ENCODE peak calls at places on chromosomes 2 and 18, in five cellular contexts. One of them, this sample, is unnamed.

GRCh38 chr2:204695506-204695905 is 150.2 kb downstream of the PARD3B start:
- DNase-seq in K562: no peak
- DNase-seq in A549: no peak
- DNase-seq in SK-N-SH: no peak
- DNase-seq in GM12878: no peak
- DNase-seq in this sample: peak

GRCh38 chr2:180125245-180125962 is 118.3 kb upstream of the CWC22 start:
- DNase-seq in K562: peak
- DNase-seq in A549: peak
- DNase-seq in SK-N-SH: peak
- DNase-seq in GM12878: peak
- DNase-seq in this sample: peak

GRCh38 chr2:229363126-229363814 is 92.2 kb upstream of the PID1 start:
- DNase-seq in K562: no peak
- DNase-seq in A549: no peak
- DNase-seq in SK-N-SH: no peak
- DNase-seq in GM12878: no peak
- DNase-seq in this sample: no peak

GRCh38 chr2:72129676-72130340 is 17.9 kb downstream of the CYP26B1 start:
- DNase-seq in K562: no peak
- DNase-seq in A549: no peak
- DNase-seq in SK-N-SH: peak
- DNase-seq in GM12878: no peak
- DNase-seq in this sample: no peak

GRCh38 chr2:214006601-214007000 is 404.3 kb upstream of the VWC2L start:
- DNase-seq in K562: no peak
- DNase-seq in A549: no peak
- DNase-seq in SK-N-SH: no peak
- DNase-seq in GM12878: no peak
- DNase-seq in this sample: peak

GRCh38 chr2:1591461-1591770 is 152.9 kb downstream of the PXDN start:
- DNase-seq in K562: no peak
- DNase-seq in A549: no peak
- DNase-seq in SK-N-SH: no peak
- DNase-seq in GM12878: no peak
- DNase-seq in this sample: no peak

GRCh38 chr2:54428401-54428800 is 27.7 kb upstream of the SPTBN1 start:
- DNase-seq in K562: no peak
- DNase-seq in A549: no peak
- DNase-seq in SK-N-SH: no peak
- DNase-seq in GM12878: no peak
- DNase-seq in this sample: no peak

GRCh38 chr2:220646424-220646823 is 925.7 kb downstream of the EPHA4 start:
- DNase-seq in K562: no peak
- DNase-seq in A549: no peak
- DNase-seq in SK-N-SH: no peak
- DNase-seq in GM12878: no peak
- DNase-seq in this sample: no peak

GRCh38 chr2:83238111-83238510 is 1221.0 kb downstream of the SUCLG1 start:
- DNase-seq in K562: no peak
- DNase-seq in A549: no peak
- DNase-seq in SK-N-SH: no peak
- DNase-seq in GM12878: no peak
- DNase-seq in this sample: no peak

GRCh38 chr2:233803994-233804393 is 25.9 kb downstream of the MROH2A start:
- DNase-seq in K562: no peak
- DNase-seq in A549: no peak
- DNase-seq in SK-N-SH: no peak
- DNase-seq in GM12878: no peak
- DNase-seq in this sample: no peak

GRCh38 chr2:102103992-102104871 is 38.3 kb upstream of the IL1R1 start:
- DNase-seq in K562: no peak
- DNase-seq in A549: no peak
- DNase-seq in SK-N-SH: no peak
- DNase-seq in GM12878: peak
- DNase-seq in this sample: peak

GRCh38 chr2:226906439-226906796 is 70.6 kb downstream of the RHBDD1 start:
- DNase-seq in K562: no peak
- DNase-seq in A549: no peak
- DNase-seq in SK-N-SH: no peak
- DNase-seq in GM12878: peak
- DNase-seq in this sample: no peak

GRCh38 chr2:1024981-1025380 is 74.3 kb downstream of the SNTG2 start:
- DNase-seq in K562: no peak
- DNase-seq in A549: no peak
- DNase-seq in SK-N-SH: no peak
- DNase-seq in GM12878: no peak
- DNase-seq in this sample: peak

GRCh38 chr2:1601064-1601405 is 143.3 kb downstream of the PXDN start:
- DNase-seq in K562: no peak
- DNase-seq in A549: no peak
- DNase-seq in SK-N-SH: no peak
- DNase-seq in GM12878: no peak
- DNase-seq in this sample: no peak

GRCh38 chr2:216406861-216407260 is 5.4 kb upstream of the SMARCAL1 start:
- DNase-seq in K562: no peak
- DNase-seq in A549: no peak
- DNase-seq in SK-N-SH: no peak
- DNase-seq in GM12878: no peak
- DNase-seq in this sample: no peak

GRCh38 chr2:207008105-207008990 is 69.0 kb downstream of the CPO start:
- DNase-seq in K562: no peak
- DNase-seq in A549: no peak
- DNase-seq in SK-N-SH: peak
- DNase-seq in GM12878: no peak
- DNase-seq in this sample: peak

GRCh38 chr18:53115876-53116585 is 776.0 kb downstream of the DCC start:
- DNase-seq in K562: no peak
- DNase-seq in A549: no peak
- DNase-seq in SK-N-SH: no peak
- DNase-seq in GM12878: no peak
- DNase-seq in this sample: no peak

GRCh38 chr18:76557026-76557575 is 62.1 kb upstream of the ZNF516 start:
- DNase-seq in K562: no peak
- DNase-seq in A549: no peak
- DNase-seq in SK-N-SH: no peak
- DNase-seq in GM12878: no peak
- DNase-seq in this sample: peak

GRCh38 chr2:235170536-235171510 is 219.0 kb downstream of the SH3BP4 start:
- DNase-seq in K562: no peak
- DNase-seq in A549: peak
- DNase-seq in SK-N-SH: peak
- DNase-seq in GM12878: no peak
- DNase-seq in this sample: peak

GRCh38 chr2:45777996-45778719 is 126.7 kb downstream of the PRKCE start:
- DNase-seq in K562: no peak
- DNase-seq in A549: no peak
- DNase-seq in SK-N-SH: no peak
- DNase-seq in GM12878: no peak
- DNase-seq in this sample: no peak

GRCh38 chr2:57760448-57760847 is 286.2 kb upstream of the VRK2 start:
- DNase-seq in K562: no peak
- DNase-seq in A549: no peak
- DNase-seq in SK-N-SH: no peak
- DNase-seq in GM12878: peak
- DNase-seq in this sample: no peak

GRCh38 chr2:233832869-233833812 is 21.2 kb downstream of the HJURP start:
- DNase-seq in K562: peak
- DNase-seq in A549: peak
- DNase-seq in SK-N-SH: peak
- DNase-seq in GM12878: no peak
- DNase-seq in this sample: peak

GRCh38 chr2:53463771-53464726 is 303.6 kb upstream of the CHAC2 start:
- DNase-seq in K562: no peak
- DNase-seq in A549: no peak
- DNase-seq in SK-N-SH: no peak
- DNase-seq in GM12878: no peak
- DNase-seq in this sample: no peak

GRCh38 chr2:171824086-171824485 is 70.0 kb downstream of the SLC25A12 start:
- DNase-seq in K562: no peak
- DNase-seq in A549: no peak
- DNase-seq in SK-N-SH: no peak
- DNase-seq in GM12878: no peak
- DNase-seq in this sample: peak

GRCh38 chr2:142944721-142945120 is 67.3 kb downstream of the KYNU start:
- DNase-seq in K562: no peak
- DNase-seq in A549: no peak
- DNase-seq in SK-N-SH: no peak
- DNase-seq in GM12878: no peak
- DNase-seq in this sample: peak

GRCh38 chr2:68560583-68560982 is 82.8 kb upstream of the PROKR1 start:
- DNase-seq in K562: no peak
- DNase-seq in A549: no peak
- DNase-seq in SK-N-SH: no peak
- DNase-seq in GM12878: no peak
- DNase-seq in this sample: no peak

GRCh38 chr2:63029058-63029457 is 21.6 kb upstream of the OTX1 start:
- DNase-seq in K562: no peak
- DNase-seq in A549: no peak
- DNase-seq in SK-N-SH: no peak
- DNase-seq in GM12878: no peak
- DNase-seq in this sample: peak

GRCh38 chr2:181978351-181979150 is 7.1 kb upstream of the PPP1R1C start:
- DNase-seq in K562: no peak
- DNase-seq in A549: no peak
- DNase-seq in SK-N-SH: no peak
- DNase-seq in GM12878: no peak
- DNase-seq in this sample: peak

DNA sequence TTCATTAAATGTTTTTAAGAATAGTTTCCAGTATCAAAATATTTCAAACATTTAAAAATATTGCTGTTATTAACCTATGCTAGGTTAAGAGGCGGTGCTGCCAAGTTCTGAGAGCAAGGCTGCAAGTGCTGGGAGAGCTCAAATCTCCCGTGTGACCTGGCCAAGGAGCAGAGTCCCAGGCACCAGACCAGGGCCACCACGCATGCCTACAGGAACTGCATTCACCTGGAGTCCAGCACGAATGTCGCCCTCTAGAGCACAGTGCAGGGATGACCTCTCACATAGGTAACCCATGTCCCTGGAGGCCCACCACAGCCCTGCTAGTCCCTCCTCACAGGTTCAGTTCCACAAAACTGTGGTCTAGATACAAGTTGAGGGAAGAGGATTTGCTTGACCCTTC is 120.4 kb upstream of the POU3F3 start:
- DNase-seq in K562: peak
- DNase-seq in A549: peak
- DNase-seq in SK-N-SH: peak
- DNase-seq in GM12878: no peak
- DNase-seq in this sample: no peak
- TF ChIP-seq RCOR1 in K562: no peak
- TF ChIP-seq RCOR1 in A549: no peak
- TF ChIP-seq RCOR1 in SK-N-SH: no peak
- TF ChIP-seq RCOR1 in GM12878: no peak
- TF ChIP-seq RCOR1 in this sample: no peak

GRCh38 chr2:111135910-111136297 is 15.2 kb downstream of the BCL2L11 start:
- DNase-seq in K562: peak
- DNase-seq in A549: peak
- DNase-seq in SK-N-SH: no peak
- DNase-seq in GM12878: no peak
- DNase-seq in this sample: peak
- TF ChIP-seq RCOR1 in K562: no peak
- TF ChIP-seq RCOR1 in A549: no peak
- TF ChIP-seq RCOR1 in SK-N-SH: no peak
- TF ChIP-seq RCOR1 in GM12878: no peak
- TF ChIP-seq RCOR1 in this sample: no peak

DNA sequence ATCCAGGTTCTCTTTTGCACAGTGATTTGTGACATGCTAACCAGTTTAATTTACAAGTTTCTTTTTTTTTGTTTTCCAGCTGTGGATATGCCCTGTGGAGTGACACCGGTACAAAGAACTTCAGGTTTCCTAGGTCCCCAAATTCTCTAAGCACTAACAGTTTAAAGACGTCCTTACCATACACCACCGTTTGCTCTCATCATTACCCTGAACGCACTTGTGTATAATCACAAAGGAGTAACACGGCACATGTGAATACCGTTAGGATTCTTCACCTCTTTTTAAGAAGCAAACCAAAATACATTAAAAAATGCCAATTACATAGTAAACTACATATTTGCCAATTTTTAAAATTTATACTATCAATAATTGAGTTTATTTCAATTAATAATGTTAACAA is 833 bp downstream of the LANCL1 start:
- DNase-seq in K562: no peak
- DNase-seq in A549: no peak
- DNase-seq in SK-N-SH: peak
- DNase-seq in GM12878: no peak
- DNase-seq in this sample: no peak
- TF ChIP-seq RCOR1 in K562: no peak
- TF ChIP-seq RCOR1 in A549: no peak
- TF ChIP-seq RCOR1 in SK-N-SH: no peak
- TF ChIP-seq RCOR1 in GM12878: no peak
- TF ChIP-seq RCOR1 in this sample: no peak

GRCh38 chr2:175203621-175204496 is 22.3 kb upstream of the ATP5MC3 start:
- DNase-seq in K562: peak
- DNase-seq in A549: peak
- DNase-seq in SK-N-SH: peak
- DNase-seq in GM12878: no peak
- DNase-seq in this sample: peak
- TF ChIP-seq RCOR1 in K562: no peak
- TF ChIP-seq RCOR1 in A549: no peak
- TF ChIP-seq RCOR1 in SK-N-SH: peak
- TF ChIP-seq RCOR1 in GM12878: no peak
- TF ChIP-seq RCOR1 in this sample: no peak

This sample was measured in IMR-90.